ENCODE peak calls at places on chromosome 14, in ten cellular contexts. I, Z, N, D, W, H, C, A, U and T are unnamed samples.

GRCh38 chr14:61342486-61342885 is 21.1 kb downstream of the PRKCH start:
- DNase-seq in W (no peak), A (no peak), H (no peak), I (no peak), U (no peak), Z (no peak), C (no peak), N (no peak), D (no peak), T (no peak)

GRCh38 chr14:96160030-96160912 is 44.4 kb upstream of the BDKRB2 start:
- DNase-seq in W (no peak), H (no peak), U (no peak), D (no peak), A (no peak), N (no peak), Z (no peak), C (no peak), I (no peak), T (no peak)

GRCh38 chr14:59566725-59567124 is 9.9 kb downstream of the CCDC175 start:
- DNase-seq in N (no peak), U (no peak), D (no peak), I (no peak), A (no peak), W (no peak), C (no peak), Z (peak; percentile 25), H (peak; percentile 90), T (no peak)

GRCh38 chr14:51743588-51744000 is 91.9 kb downstream of the FRMD6 start:
- DNase-seq in W (no peak), N (no peak), D (no peak), Z (no peak), U (no peak), A (no peak), C (no peak), H (no peak), I (no peak), T (no peak)

GRCh38 chr14:101962503-101962874 is 1.9 kb upstream of the DYNC1H1 start:
- DNase-seq in W (no peak), D (no peak), N (no peak), A (no peak), Z (peak; percentile 69), H (peak; percentile 86), U (peak; percentile 93), C (no peak), I (no peak), T (no peak)

GRCh38 chr14:57390806-57391562 is 598 bp downstream of the NAA30 start:
- DNase-seq in I (peak; percentile 58), Z (peak; percentile 49), C (peak; percentile 72), H (peak; percentile 61), D (peak; percentile 53), N (peak; percentile 41), W (peak; percentile 65), U (peak; percentile 14), A (peak; percentile 41), T (peak; percentile 39)

GRCh38 chr14:73752297-73752992 is 38.3 kb upstream of the PNMA1 start:
- DNase-seq in U (peak; percentile 45), A (no peak), H (peak; percentile 64), Z (peak; percentile 50), N (no peak), C (peak; percentile 78), W (peak; percentile 38), D (no peak), I (no peak), T (no peak)

GRCh38 chr14:71491925-71492324 is 440.3 kb upstream of the RGS6 start:
- DNase-seq in Z (peak; percentile 19), N (no peak), U (peak; percentile 41), C (no peak), I (no peak), A (no peak), D (no peak), W (no peak), H (no peak), T (no peak)

GRCh38 chr14:94539181-94539580 is 22.1 kb upstream of the SERPINA4 start:
- DNase-seq in U (no peak), C (no peak), N (no peak), A (no peak), W (no peak), I (no peak), H (no peak), Z (no peak), D (no peak), T (no peak)

GRCh38 chr14:20548414-20549158 is 12.3 kb downstream of the RNASE9 start:
- DNase-seq in H (no peak), N (no peak), C (no peak), A (no peak), D (no peak), U (no peak), W (no peak), I (no peak), Z (no peak), T (no peak)

GRCh38 chr14:42617005-42617404 is 1010.3 kb downstream of the LRFN5 start:
- DNase-seq in D (no peak), U (no peak), H (no peak), N (no peak), A (no peak), C (no peak), I (no peak), W (no peak), Z (no peak), T (no peak)

GRCh38 chr14:22039938-22040780 is 366.5 kb upstream of the OR4E1 start:
- DNase-seq in U (no peak), A (peak; percentile 7), W (no peak), D (no peak), I (peak; percentile 15), N (no peak), Z (peak; percentile 4), H (peak; percentile 53), C (no peak), T (no peak)

GRCh38 chr14:99296517-99296916 is 24.5 kb upstream of the BCL11B start:
- DNase-seq in W (no peak), N (no peak), A (no peak), U (no peak), D (no peak), H (no peak), C (no peak), I (no peak), Z (no peak), T (no peak)
- TF ChIP-seq CTCF in W (no peak), N (no peak), A (no peak), U (no peak), D (no peak), H (peak; percentile 37), C (no peak), I (no peak), Z (peak; percentile 7), T (no peak)

GRCh38 chr14:67151082-67151666 is 38.1 kb upstream of the GARIN2 start:
- DNase-seq in C (no peak), H (peak; percentile 36), A (no peak), N (no peak), Z (no peak), U (no peak), I (no peak), W (no peak), D (no peak), T (no peak)
- TF ChIP-seq CTCF in C (no peak), H (peak; percentile 67), A (peak; percentile 40), N (no peak), Z (peak; percentile 20), U (peak; percentile 23), I (peak; percentile 17), W (peak; percentile 44), D (no peak), T (peak; percentile 25)

GRCh38 chr14:75295061-75295461 is 16.4 kb downstream of the FOS start:
- DNase-seq in Z (peak; percentile 38), U (peak; percentile 78), W (peak; percentile 74), N (no peak), A (peak; percentile 45), I (peak; percentile 40), D (no peak), H (peak; percentile 68), C (peak; percentile 85), T (peak; percentile 25)
- TF ChIP-seq CTCF in Z (no peak), U (no peak), W (no peak), N (no peak), A (no peak), I (no peak), D (no peak), H (peak; percentile 8), C (no peak), T (no peak)

DNA sequence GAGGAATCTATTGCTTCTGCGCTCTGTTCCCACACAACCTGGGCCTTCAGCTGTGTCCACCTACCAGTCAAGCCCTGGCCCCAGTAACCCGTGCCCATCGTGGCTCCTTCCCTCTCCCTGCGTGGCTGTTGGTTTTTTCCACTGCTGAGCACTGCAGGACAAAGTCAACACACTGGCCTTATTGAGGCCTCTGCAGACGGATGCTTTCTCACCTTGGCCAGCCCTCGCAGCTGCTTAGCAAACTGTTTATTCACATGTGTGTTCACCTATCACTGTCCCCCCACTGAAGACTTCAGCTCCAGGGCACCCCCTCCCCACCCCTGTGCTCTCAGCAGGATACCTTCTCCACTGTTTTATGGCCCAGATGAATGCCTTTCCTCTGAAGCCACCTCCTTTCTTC is 12.8 kb upstream of the GPX2 start:
- DNase-seq in Z (no peak), H (no peak), I (no peak), N (no peak), A (no peak), D (no peak), U (no peak), C (no peak), W (no peak), T (no peak)
- TF ChIP-seq CTCF in Z (no peak), H (no peak), I (no peak), N (no peak), A (no peak), D (no peak), U (no peak), C (no peak), W (no peak), T (no peak)

DNA sequence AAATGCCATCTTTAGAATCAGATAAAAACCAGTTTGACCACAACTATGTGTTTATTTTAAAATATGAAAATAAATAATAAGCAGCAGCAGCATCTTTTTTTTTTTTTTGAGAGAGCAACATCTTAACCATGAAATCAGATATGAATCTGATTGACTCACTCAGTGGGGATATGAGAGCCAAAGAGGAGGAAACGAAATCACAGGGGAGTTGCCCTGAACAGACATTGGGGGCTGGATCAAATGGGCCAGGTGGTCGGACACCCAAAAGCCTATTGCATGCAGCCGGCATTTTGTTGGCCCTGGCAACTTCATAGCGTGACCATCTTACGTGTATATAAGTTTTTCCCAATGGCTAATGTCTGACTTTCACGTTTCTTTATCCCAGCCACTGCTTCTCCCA is 321.1 kb downstream of the NPAS3 start:
- DNase-seq in D (no peak), C (no peak), A (no peak), U (no peak), Z (no peak), H (peak; percentile 22), W (no peak), I (no peak), N (no peak), T (no peak)
- TF ChIP-seq CTCF in D (no peak), C (no peak), A (no peak), U (no peak), Z (no peak), H (no peak), W (no peak), I (no peak), N (no peak), T (no peak)

GRCh38 chr14:99479903-99480855 is 480 bp downstream of the SETD3 start:
- DNase-seq in A (peak; percentile 58), D (peak; percentile 33), U (peak; percentile 65), W (peak; percentile 75), Z (peak; percentile 54), H (peak; percentile 54), N (peak; percentile 49), C (peak; percentile 72), I (peak; percentile 78), T (peak; percentile 37)
- TF ChIP-seq CTCF in A (no peak), D (no peak), U (peak; percentile 19), W (peak; percentile 28), Z (peak; percentile 11), H (no peak), N (no peak), C (no peak), I (no peak), T (peak; percentile 3)